ENCODE peak calls at places on chromosomes 7 and 10, in six cellular contexts. One of them, this sample, is unnamed.

GRCh38 chr10:47346572-47347302 is 1.4 kb upstream of the RBP3 start:
- DNase-seq in left ventricle myocardium inferior: no peak
- DNase-seq in brain microvascular endothelial cell: no peak
- DNase-seq in colonic mucosa: peak; percentile 44
- DNase-seq in Panc1: no peak
- DNase-seq in HCT116: no peak
- DNase-seq in this sample: peak; percentile 94

GRCh38 chr10:50561816-50562215 is 61.9 kb downstream of the SGMS1 start:
- DNase-seq in left ventricle myocardium inferior: no peak
- DNase-seq in brain microvascular endothelial cell: no peak
- DNase-seq in colonic mucosa: no peak
- DNase-seq in Panc1: no peak
- DNase-seq in HCT116: no peak
- DNase-seq in this sample: no peak

GRCh38 chr7:102469972-102470825 is 5.4 kb downstream of the LRWD1 start:
- DNase-seq in left ventricle myocardium inferior: no peak
- DNase-seq in brain microvascular endothelial cell: no peak
- DNase-seq in colonic mucosa: peak; percentile 83
- DNase-seq in Panc1: no peak
- DNase-seq in HCT116: no peak
- DNase-seq in this sample: peak; percentile 7

GRCh38 chr10:61342817-61343572 is 110.2 kb downstream of the TMEM26 start:
- DNase-seq in left ventricle myocardium inferior: no peak
- DNase-seq in brain microvascular endothelial cell: no peak
- DNase-seq in colonic mucosa: no peak
- DNase-seq in Panc1: no peak
- DNase-seq in HCT116: no peak
- DNase-seq in this sample: no peak

GRCh38 chr10:102413053-102413705 is 5.4 kb downstream of the PSD start:
- DNase-seq in left ventricle myocardium inferior: no peak
- DNase-seq in brain microvascular endothelial cell: no peak
- DNase-seq in colonic mucosa: no peak
- DNase-seq in Panc1: no peak
- DNase-seq in HCT116: no peak
- DNase-seq in this sample: peak; percentile 62

GRCh38 chr7:40880581-40880980 is 745.8 kb downstream of the SUGCT start:
- DNase-seq in left ventricle myocardium inferior: no peak
- DNase-seq in brain microvascular endothelial cell: peak; percentile 22
- DNase-seq in colonic mucosa: no peak
- DNase-seq in Panc1: no peak
- DNase-seq in HCT116: no peak
- DNase-seq in this sample: no peak

GRCh38 chr7:60706-61105 is 131.7 kb upstream of the FAM20C start:
- DNase-seq in left ventricle myocardium inferior: no peak
- DNase-seq in brain microvascular endothelial cell: no peak
- DNase-seq in colonic mucosa: no peak
- DNase-seq in Panc1: no peak
- DNase-seq in HCT116: no peak
- DNase-seq in this sample: no peak

GRCh38 chr10:113493943-113494342 is 58.9 kb upstream of the HABP2 start:
- DNase-seq in left ventricle myocardium inferior: no peak
- DNase-seq in brain microvascular endothelial cell: no peak
- DNase-seq in colonic mucosa: no peak
- DNase-seq in Panc1: no peak
- DNase-seq in HCT116: no peak
- DNase-seq in this sample: no peak

GRCh38 chr10:84846646-84847045 is 518.3 kb downstream of the CCSER2 start:
- DNase-seq in left ventricle myocardium inferior: no peak
- DNase-seq in brain microvascular endothelial cell: no peak
- DNase-seq in colonic mucosa: no peak
- DNase-seq in Panc1: no peak
- DNase-seq in HCT116: no peak
- DNase-seq in this sample: no peak

GRCh38 chr10:103262229-103262628 is 14.7 kb upstream of the INA start:
- DNase-seq in left ventricle myocardium inferior: no peak
- DNase-seq in brain microvascular endothelial cell: no peak
- DNase-seq in colonic mucosa: no peak
- DNase-seq in Panc1: no peak
- DNase-seq in HCT116: no peak
- DNase-seq in this sample: no peak

GRCh38 chr7:22193361-22194016 is 163.5 kb downstream of the RAPGEF5 start:
- DNase-seq in left ventricle myocardium inferior: peak; percentile 32
- DNase-seq in brain microvascular endothelial cell: no peak
- DNase-seq in colonic mucosa: no peak
- DNase-seq in Panc1: no peak
- DNase-seq in HCT116: no peak
- DNase-seq in this sample: peak; percentile 76

GRCh38 chr10:17181751-17182150 is 19.7 kb downstream of the TRDMT1 start:
- DNase-seq in left ventricle myocardium inferior: no peak
- DNase-seq in brain microvascular endothelial cell: no peak
- DNase-seq in colonic mucosa: no peak
- DNase-seq in Panc1: no peak
- DNase-seq in HCT116: no peak
- DNase-seq in this sample: no peak

GRCh38 chr10:60524541-60524940 is 134.9 kb upstream of the ANK3 start:
- DNase-seq in left ventricle myocardium inferior: no peak
- DNase-seq in brain microvascular endothelial cell: peak; percentile 88
- DNase-seq in colonic mucosa: no peak
- DNase-seq in Panc1: no peak
- DNase-seq in HCT116: no peak
- DNase-seq in this sample: no peak

GRCh38 chr7:54544356-54545240 is 2.4 kb downstream of the VSTM2A start:
- DNase-seq in left ventricle myocardium inferior: no peak
- DNase-seq in brain microvascular endothelial cell: no peak
- DNase-seq in colonic mucosa: no peak
- DNase-seq in Panc1: no peak
- DNase-seq in HCT116: no peak
- DNase-seq in this sample: no peak

GRCh38 chr7:30543815-30544525 is 39.3 kb upstream of the GGCT start:
- DNase-seq in left ventricle myocardium inferior: no peak
- DNase-seq in brain microvascular endothelial cell: no peak
- DNase-seq in colonic mucosa: no peak
- DNase-seq in Panc1: no peak
- DNase-seq in HCT116: no peak
- DNase-seq in this sample: no peak

GRCh38 chr7:141788296-141788695 is 1.7 kb upstream of the TAS2R5 start:
- DNase-seq in left ventricle myocardium inferior: no peak
- DNase-seq in brain microvascular endothelial cell: no peak
- DNase-seq in colonic mucosa: no peak
- DNase-seq in Panc1: no peak
- DNase-seq in HCT116: no peak
- DNase-seq in this sample: no peak

GRCh38 chr7:91759205-91759863 is 121.2 kb downstream of the MTERF1 start:
- DNase-seq in left ventricle myocardium inferior: no peak
- DNase-seq in brain microvascular endothelial cell: peak; percentile 85
- DNase-seq in colonic mucosa: peak; percentile 95
- DNase-seq in Panc1: peak; percentile 22
- DNase-seq in HCT116: no peak
- DNase-seq in this sample: no peak

GRCh38 chr7:111953611-111954010 is 252.6 kb downstream of the DOCK4 start:
- DNase-seq in left ventricle myocardium inferior: no peak
- DNase-seq in brain microvascular endothelial cell: no peak
- DNase-seq in colonic mucosa: no peak
- DNase-seq in Panc1: peak; percentile 17
- DNase-seq in HCT116: no peak
- DNase-seq in this sample: no peak

GRCh38 chr7:8197994-8198698 is 63.8 kb downstream of the ICA1 start:
- DNase-seq in left ventricle myocardium inferior: no peak
- DNase-seq in brain microvascular endothelial cell: no peak
- DNase-seq in colonic mucosa: no peak
- DNase-seq in Panc1: no peak
- DNase-seq in HCT116: no peak
- DNase-seq in this sample: no peak

GRCh38 chr7:31466036-31466435 is 47.9 kb upstream of the ITPRID1 start:
- DNase-seq in left ventricle myocardium inferior: no peak
- DNase-seq in brain microvascular endothelial cell: no peak
- DNase-seq in colonic mucosa: no peak
- DNase-seq in Panc1: no peak
- DNase-seq in HCT116: no peak
- DNase-seq in this sample: no peak

GRCh38 chr7:143287935-143288826 is at the start of gene CASP2:
- DNase-seq in left ventricle myocardium inferior: peak; percentile 98
- DNase-seq in brain microvascular endothelial cell: peak; percentile 94
- DNase-seq in colonic mucosa: peak; percentile 99
- DNase-seq in Panc1: peak; percentile 72
- DNase-seq in HCT116: peak; percentile 88
- DNase-seq in this sample: peak; percentile 94

GRCh38 chr7:22659741-22660140 is 67.3 kb upstream of the IL6 start:
- DNase-seq in left ventricle myocardium inferior: no peak
- DNase-seq in brain microvascular endothelial cell: no peak
- DNase-seq in colonic mucosa: no peak
- DNase-seq in Panc1: no peak
- DNase-seq in HCT116: no peak
- DNase-seq in this sample: no peak

GRCh38 chr7:150357277-150357676 is 11.3 kb upstream of the REPIN1 start:
- DNase-seq in left ventricle myocardium inferior: no peak
- DNase-seq in brain microvascular endothelial cell: no peak
- DNase-seq in colonic mucosa: no peak
- DNase-seq in Panc1: no peak
- DNase-seq in HCT116: no peak
- DNase-seq in this sample: peak; percentile 82

GRCh38 chr7:8155836-8156235 is 106.1 kb downstream of the ICA1 start:
- DNase-seq in left ventricle myocardium inferior: no peak
- DNase-seq in brain microvascular endothelial cell: no peak
- DNase-seq in colonic mucosa: no peak
- DNase-seq in Panc1: no peak
- DNase-seq in HCT116: no peak
- DNase-seq in this sample: no peak

GRCh38 chr7:8177109-8177933 is 84.6 kb downstream of the ICA1 start:
- DNase-seq in left ventricle myocardium inferior: no peak
- DNase-seq in brain microvascular endothelial cell: no peak
- DNase-seq in colonic mucosa: no peak
- DNase-seq in Panc1: no peak
- DNase-seq in HCT116: no peak
- DNase-seq in this sample: no peak

GRCh38 chr7:194996-195829 is 2.8 kb downstream of the FAM20C start:
- DNase-seq in left ventricle myocardium inferior: no peak
- DNase-seq in brain microvascular endothelial cell: no peak
- DNase-seq in colonic mucosa: no peak
- DNase-seq in Panc1: no peak
- DNase-seq in HCT116: no peak
- DNase-seq in this sample: no peak

GRCh38 chr7:117312593-117312992 is 10.3 kb downstream of the WNT2 start:
- DNase-seq in left ventricle myocardium inferior: no peak
- DNase-seq in brain microvascular endothelial cell: no peak
- DNase-seq in colonic mucosa: no peak
- DNase-seq in Panc1: no peak
- DNase-seq in HCT116: no peak
- DNase-seq in this sample: no peak

GRCh38 chr10:77350134-77350533 is 287.5 kb downstream of the KCNMA1 start:
- DNase-seq in left ventricle myocardium inferior: no peak
- DNase-seq in brain microvascular endothelial cell: no peak
- DNase-seq in colonic mucosa: no peak
- DNase-seq in Panc1: no peak
- DNase-seq in HCT116: no peak
- DNase-seq in this sample: no peak

DNA sequence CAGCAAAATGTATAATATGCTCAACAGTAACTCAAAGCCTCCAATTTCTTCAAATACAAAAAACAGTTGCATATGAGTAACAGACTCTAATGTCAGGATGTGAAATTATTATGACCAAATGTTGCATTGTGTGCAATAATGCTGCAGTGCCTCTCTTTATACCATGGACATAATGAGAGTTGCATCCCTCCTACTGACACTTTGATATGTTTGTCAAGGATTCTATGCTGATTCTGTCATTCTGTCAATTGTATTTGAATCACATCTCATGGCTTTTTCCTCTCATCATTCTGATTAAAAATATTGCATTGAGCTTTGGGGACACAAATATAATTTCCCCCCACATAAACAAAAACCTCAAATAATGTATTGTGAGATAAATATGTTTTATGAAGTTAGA is 84.6 kb upstream of the SGCE start:
- DNase-seq in left ventricle myocardium inferior: no peak
- DNase-seq in brain microvascular endothelial cell: no peak
- DNase-seq in colonic mucosa: no peak
- DNase-seq in Panc1: no peak
- DNase-seq in HCT116: no peak
- DNase-seq in this sample: no peak
- TF ChIP-seq CTCF in left ventricle myocardium inferior: no peak
- TF ChIP-seq CTCF in brain microvascular endothelial cell: no peak
- TF ChIP-seq CTCF in colonic mucosa: no peak
- TF ChIP-seq CTCF in Panc1: no peak
- TF ChIP-seq CTCF in HCT116: no peak
- TF ChIP-seq CTCF in this sample: no peak

GRCh38 chr10:116740971-116741370 is 1.4 kb downstream of the HSPA12A start:
- DNase-seq in left ventricle myocardium inferior: no peak
- DNase-seq in brain microvascular endothelial cell: no peak
- DNase-seq in colonic mucosa: no peak
- DNase-seq in Panc1: no peak
- DNase-seq in HCT116: no peak
- DNase-seq in this sample: no peak
- H3K4me3 ChIP-seq in left ventricle myocardium inferior: peak overlapping the region; percentile 92
- H3K4me3 ChIP-seq in brain microvascular endothelial cell: peak overlapping the region; percentile 54
- H3K4me3 ChIP-seq in colonic mucosa: peak overlapping the region; percentile 79
- H3K4me3 ChIP-seq in Panc1: no peak overlapping the region
- H3K4me3 ChIP-seq in HCT116: peak overlapping the region; percentile 57
- H3K4me3 ChIP-seq in this sample: peak overlapping the region; percentile 73

DNA sequence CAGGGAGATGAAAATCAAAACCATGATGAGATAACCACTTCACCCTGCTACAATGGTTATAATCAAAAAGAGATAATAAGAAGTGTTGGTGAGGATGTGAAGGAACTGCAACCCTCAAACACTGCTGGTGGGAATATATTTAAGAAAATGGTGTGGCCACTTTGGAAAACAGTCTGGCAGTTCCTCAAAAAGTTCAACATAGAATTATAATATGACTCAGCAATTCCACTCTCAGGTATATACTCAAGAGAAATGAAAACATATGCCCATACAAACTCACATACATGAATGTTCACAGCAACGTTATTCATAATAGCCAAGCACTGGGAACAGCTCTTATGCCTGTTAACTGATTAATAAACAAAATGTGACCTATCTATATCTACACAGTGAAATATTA is 104.8 kb downstream of the SLC25A13 start:
- DNase-seq in left ventricle myocardium inferior: no peak
- DNase-seq in brain microvascular endothelial cell: no peak
- DNase-seq in colonic mucosa: no peak
- DNase-seq in Panc1: no peak
- DNase-seq in HCT116: no peak
- DNase-seq in this sample: no peak
- H3K27ac ChIP-seq in left ventricle myocardium inferior: no peak overlapping the region
- H3K27ac ChIP-seq in brain microvascular endothelial cell: no peak overlapping the region
- H3K27ac ChIP-seq in colonic mucosa: no peak overlapping the region
- H3K27ac ChIP-seq in Panc1: no peak overlapping the region
- H3K27ac ChIP-seq in HCT116: no peak overlapping the region
- H3K27ac ChIP-seq in this sample: no peak overlapping the region

GRCh38 chr7:74430961-74431466 is 22.7 kb upstream of the GTF2IRD1 start:
- DNase-seq in left ventricle myocardium inferior: no peak
- DNase-seq in brain microvascular endothelial cell: no peak
- DNase-seq in colonic mucosa: no peak
- DNase-seq in Panc1: no peak
- DNase-seq in HCT116: no peak
- DNase-seq in this sample: no peak
- TF ChIP-seq CTCF in left ventricle myocardium inferior: no peak
- TF ChIP-seq CTCF in brain microvascular endothelial cell: no peak
- TF ChIP-seq CTCF in colonic mucosa: no peak
- TF ChIP-seq CTCF in Panc1: no peak
- TF ChIP-seq CTCF in HCT116: no peak
- TF ChIP-seq CTCF in this sample: no peak

GRCh38 chr7:34096777-34097176 is 191.4 kb downstream of the BMPER start:
- DNase-seq in left ventricle myocardium inferior: no peak
- DNase-seq in brain microvascular endothelial cell: no peak
- DNase-seq in colonic mucosa: no peak
- DNase-seq in Panc1: no peak
- DNase-seq in HCT116: no peak
- DNase-seq in this sample: no peak
- H3K4me3 ChIP-seq in left ventricle myocardium inferior: no peak overlapping the region
- H3K4me3 ChIP-seq in brain microvascular endothelial cell: no peak overlapping the region
- H3K4me3 ChIP-seq in colonic mucosa: no peak overlapping the region
- H3K4me3 ChIP-seq in Panc1: no peak overlapping the region
- H3K4me3 ChIP-seq in HCT116: no peak overlapping the region
- H3K4me3 ChIP-seq in this sample: no peak overlapping the region

GRCh38 chr10:45518741-45519140 is 144.7 kb downstream of the ALOX5 start:
- DNase-seq in left ventricle myocardium inferior: no peak
- DNase-seq in brain microvascular endothelial cell: no peak
- DNase-seq in colonic mucosa: no peak
- DNase-seq in Panc1: no peak
- DNase-seq in HCT116: no peak
- DNase-seq in this sample: no peak
- H3K27ac ChIP-seq in left ventricle myocardium inferior: no peak overlapping the region
- H3K27ac ChIP-seq in brain microvascular endothelial cell: no peak overlapping the region
- H3K27ac ChIP-seq in colonic mucosa: no peak overlapping the region
- H3K27ac ChIP-seq in Panc1: no peak overlapping the region
- H3K27ac ChIP-seq in HCT116: no peak overlapping the region
- H3K27ac ChIP-seq in this sample: no peak overlapping the region